ENCODE peak calls at places on chromosomes 5 and 9, in six cellular contexts. One of them, this sample, is unnamed.

GRCh38 chr9:94780516-94780950 is 54.0 kb downstream of the AOPEP start:
- DNase-seq in endodermal cell: no peak
- DNase-seq in OCI-LY7: no peak
- DNase-seq in nephron progenitor cell: no peak
- DNase-seq in transverse colon: no peak
- DNase-seq in Peyer's patch: no peak
- DNase-seq in this sample: no peak

GRCh38 chr9:21455320-21455719 is 15.1 kb downstream of the IFNA1 start:
- DNase-seq in Peyer's patch: no peak
- DNase-seq in transverse colon: peak
- DNase-seq in endodermal cell: peak
- DNase-seq in nephron progenitor cell: no peak
- DNase-seq in OCI-LY7: peak
- DNase-seq in this sample: no peak

GRCh38 chr5:89399553-89399952 is 516.6 kb upstream of the MEF2C start:
- DNase-seq in Peyer's patch: no peak
- DNase-seq in transverse colon: no peak
- DNase-seq in nephron progenitor cell: no peak
- DNase-seq in endodermal cell: no peak
- DNase-seq in OCI-LY7: no peak
- DNase-seq in this sample: no peak

GRCh38 chr5:74538206-74538661 is 102.3 kb downstream of the ENC1 start:
- DNase-seq in endodermal cell: no peak
- DNase-seq in transverse colon: peak
- DNase-seq in Peyer's patch: no peak
- DNase-seq in nephron progenitor cell: no peak
- DNase-seq in OCI-LY7: no peak
- DNase-seq in this sample: no peak

GRCh38 chr9:22134390-22134789 is 125.3 kb upstream of the CDKN2B start:
- DNase-seq in endodermal cell: no peak
- DNase-seq in transverse colon: no peak
- DNase-seq in OCI-LY7: no peak
- DNase-seq in nephron progenitor cell: no peak
- DNase-seq in Peyer's patch: no peak
- DNase-seq in this sample: no peak

GRCh38 chr5:74953601-74953960 is 87.4 kb upstream of the FAM169A start:
- DNase-seq in OCI-LY7: no peak
- DNase-seq in Peyer's patch: no peak
- DNase-seq in nephron progenitor cell: no peak
- DNase-seq in endodermal cell: no peak
- DNase-seq in transverse colon: no peak
- DNase-seq in this sample: no peak

GRCh38 chr9:35140097-35140496 is 21.7 kb upstream of the UNC13B start:
- DNase-seq in OCI-LY7: no peak
- DNase-seq in Peyer's patch: no peak
- DNase-seq in nephron progenitor cell: no peak
- DNase-seq in endodermal cell: no peak
- DNase-seq in transverse colon: no peak
- DNase-seq in this sample: no peak

GRCh38 chr9:114909657-114910056 is 20.7 kb downstream of the TNFSF8 start:
- DNase-seq in transverse colon: no peak
- DNase-seq in Peyer's patch: no peak
- DNase-seq in OCI-LY7: peak
- DNase-seq in nephron progenitor cell: no peak
- DNase-seq in endodermal cell: no peak
- DNase-seq in this sample: no peak

GRCh38 chr9:124284940-124285441 is 27.2 kb downstream of the NEK6 start:
- DNase-seq in Peyer's patch: no peak
- DNase-seq in transverse colon: no peak
- DNase-seq in OCI-LY7: no peak
- DNase-seq in endodermal cell: no peak
- DNase-seq in nephron progenitor cell: no peak
- DNase-seq in this sample: no peak

GRCh38 chr5:83253731-83254130 is 176.4 kb downstream of the XRCC4 start:
- DNase-seq in transverse colon: no peak
- DNase-seq in OCI-LY7: no peak
- DNase-seq in endodermal cell: no peak
- DNase-seq in Peyer's patch: no peak
- DNase-seq in nephron progenitor cell: no peak
- DNase-seq in this sample: no peak

GRCh38 chr5:128216860-128217531 is 133.4 kb downstream of the SLC12A2 start:
- DNase-seq in OCI-LY7: no peak
- DNase-seq in nephron progenitor cell: no peak
- DNase-seq in Peyer's patch: no peak
- DNase-seq in endodermal cell: no peak
- DNase-seq in transverse colon: no peak
- DNase-seq in this sample: no peak

GRCh38 chr5:40490464-40491083 is 189.1 kb upstream of the PTGER4 start:
- DNase-seq in Peyer's patch: no peak
- DNase-seq in nephron progenitor cell: no peak
- DNase-seq in OCI-LY7: no peak
- DNase-seq in transverse colon: no peak
- DNase-seq in endodermal cell: no peak
- DNase-seq in this sample: no peak

GRCh38 chr5:134958755-134959154 is 9.0 kb upstream of the CATSPER3 start:
- DNase-seq in endodermal cell: peak
- DNase-seq in transverse colon: no peak
- DNase-seq in nephron progenitor cell: no peak
- DNase-seq in OCI-LY7: no peak
- DNase-seq in Peyer's patch: no peak
- DNase-seq in this sample: no peak

GRCh38 chr5:125199373-125199772 is 452.9 kb upstream of the ZNF608 start:
- DNase-seq in OCI-LY7: no peak
- DNase-seq in transverse colon: no peak
- DNase-seq in endodermal cell: no peak
- DNase-seq in nephron progenitor cell: no peak
- DNase-seq in Peyer's patch: no peak
- DNase-seq in this sample: no peak

GRCh38 chr9:125472926-125473701 is 211.5 kb downstream of the GAPVD1 start:
- DNase-seq in endodermal cell: peak
- DNase-seq in Peyer's patch: no peak
- DNase-seq in OCI-LY7: no peak
- DNase-seq in transverse colon: no peak
- DNase-seq in nephron progenitor cell: peak
- DNase-seq in this sample: no peak

GRCh38 chr5:72369301-72370079 is 49.3 kb downstream of the PTCD2 start:
- DNase-seq in OCI-LY7: no peak
- DNase-seq in endodermal cell: no peak
- DNase-seq in Peyer's patch: no peak
- DNase-seq in transverse colon: no peak
- DNase-seq in nephron progenitor cell: no peak
- DNase-seq in this sample: no peak

GRCh38 chr9:20714442-20715415 is 30.7 kb downstream of the FOCAD start:
- DNase-seq in endodermal cell: no peak
- DNase-seq in OCI-LY7: no peak
- DNase-seq in transverse colon: no peak
- DNase-seq in nephron progenitor cell: no peak
- DNase-seq in Peyer's patch: no peak
- DNase-seq in this sample: no peak

GRCh38 chr9:89444212-89444611 is 53.7 kb downstream of the SEMA4D start:
- DNase-seq in OCI-LY7: no peak
- DNase-seq in transverse colon: peak
- DNase-seq in nephron progenitor cell: no peak
- DNase-seq in Peyer's patch: no peak
- DNase-seq in endodermal cell: no peak
- DNase-seq in this sample: no peak

GRCh38 chr9:34633166-34633565 is 4.3 kb upstream of the ARID3C start:
- DNase-seq in endodermal cell: no peak
- DNase-seq in Peyer's patch: no peak
- DNase-seq in transverse colon: no peak
- DNase-seq in nephron progenitor cell: no peak
- DNase-seq in OCI-LY7: no peak
- DNase-seq in this sample: no peak

GRCh38 chr9:134618163-134618822 is 23.3 kb upstream of the COL5A1 start:
- DNase-seq in transverse colon: no peak
- DNase-seq in OCI-LY7: no peak
- DNase-seq in endodermal cell: peak
- DNase-seq in nephron progenitor cell: no peak
- DNase-seq in Peyer's patch: no peak
- DNase-seq in this sample: no peak

GRCh38 chr9:121280715-121281613 is 13.0 kb downstream of the GSN start:
- DNase-seq in nephron progenitor cell: no peak
- DNase-seq in transverse colon: no peak
- DNase-seq in OCI-LY7: no peak
- DNase-seq in Peyer's patch: no peak
- DNase-seq in endodermal cell: no peak
- DNase-seq in this sample: no peak

GRCh38 chr5:35904443-35905132 is 33.8 kb downstream of the CAPSL start:
- DNase-seq in nephron progenitor cell: no peak
- DNase-seq in transverse colon: no peak
- DNase-seq in Peyer's patch: no peak
- DNase-seq in OCI-LY7: peak
- DNase-seq in endodermal cell: no peak
- DNase-seq in this sample: no peak

DNA sequence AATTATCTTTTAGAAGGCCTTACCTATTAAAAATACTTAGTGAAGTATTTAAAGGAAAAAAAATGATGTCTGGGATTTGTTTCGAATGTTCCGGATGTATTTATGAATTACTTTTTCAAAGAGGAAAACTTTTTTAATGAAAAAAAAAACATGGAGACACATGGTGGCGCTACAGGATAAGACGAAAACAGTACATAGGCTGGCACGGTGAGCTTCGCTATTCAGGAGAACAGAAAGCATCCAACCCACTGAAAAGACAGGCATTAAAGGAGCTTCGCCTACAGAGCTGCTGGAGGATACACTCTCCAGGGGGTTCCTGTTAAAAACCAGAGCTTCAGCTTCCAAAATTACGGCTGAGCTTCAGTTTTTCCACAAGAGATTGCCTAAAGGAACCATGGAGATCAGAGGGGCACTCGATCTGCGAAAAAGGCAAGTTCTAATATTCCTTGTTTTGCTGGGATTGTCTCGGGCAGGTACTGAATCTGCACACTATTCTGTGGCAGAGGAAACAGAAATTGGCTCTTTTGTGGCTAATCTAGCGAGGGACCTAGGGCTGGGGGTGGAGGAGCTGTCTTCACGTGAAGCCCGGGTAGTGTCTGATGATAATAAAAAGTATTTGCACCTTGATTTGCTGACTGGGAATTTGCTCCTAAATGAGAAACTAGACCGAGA is at the start of gene PCDHB14:
- DNase-seq in Peyer's patch: no peak
- DNase-seq in OCI-LY7: peak
- DNase-seq in transverse colon: no peak
- DNase-seq in endodermal cell: peak
- DNase-seq in nephron progenitor cell: no peak
- DNase-seq in this sample: no peak
- TF ChIP-seq CTCF in Peyer's patch: no peak
- TF ChIP-seq CTCF in OCI-LY7: peak
- TF ChIP-seq CTCF in transverse colon: peak
- TF ChIP-seq CTCF in endodermal cell: peak
- TF ChIP-seq CTCF in nephron progenitor cell: peak
- TF ChIP-seq CTCF in this sample: peak

GRCh38 chr5:22431840-22432239 is 421.3 kb downstream of the CDH12 start:
- DNase-seq in Peyer's patch: no peak
- DNase-seq in transverse colon: no peak
- DNase-seq in nephron progenitor cell: no peak
- DNase-seq in endodermal cell: no peak
- DNase-seq in OCI-LY7: no peak
- DNase-seq in this sample: no peak

GRCh38 chr5:22431406-22431805 is 421.7 kb downstream of the CDH12 start:
- DNase-seq in OCI-LY7: no peak
- DNase-seq in endodermal cell: no peak
- DNase-seq in nephron progenitor cell: no peak
- DNase-seq in transverse colon: no peak
- DNase-seq in Peyer's patch: no peak
- DNase-seq in this sample: no peak
- TF ChIP-seq CTCF in OCI-LY7: no peak
- TF ChIP-seq CTCF in endodermal cell: no peak
- TF ChIP-seq CTCF in nephron progenitor cell: no peak
- TF ChIP-seq CTCF in transverse colon: no peak
- TF ChIP-seq CTCF in Peyer's patch: no peak
- TF ChIP-seq CTCF in this sample: no peak

DNA sequence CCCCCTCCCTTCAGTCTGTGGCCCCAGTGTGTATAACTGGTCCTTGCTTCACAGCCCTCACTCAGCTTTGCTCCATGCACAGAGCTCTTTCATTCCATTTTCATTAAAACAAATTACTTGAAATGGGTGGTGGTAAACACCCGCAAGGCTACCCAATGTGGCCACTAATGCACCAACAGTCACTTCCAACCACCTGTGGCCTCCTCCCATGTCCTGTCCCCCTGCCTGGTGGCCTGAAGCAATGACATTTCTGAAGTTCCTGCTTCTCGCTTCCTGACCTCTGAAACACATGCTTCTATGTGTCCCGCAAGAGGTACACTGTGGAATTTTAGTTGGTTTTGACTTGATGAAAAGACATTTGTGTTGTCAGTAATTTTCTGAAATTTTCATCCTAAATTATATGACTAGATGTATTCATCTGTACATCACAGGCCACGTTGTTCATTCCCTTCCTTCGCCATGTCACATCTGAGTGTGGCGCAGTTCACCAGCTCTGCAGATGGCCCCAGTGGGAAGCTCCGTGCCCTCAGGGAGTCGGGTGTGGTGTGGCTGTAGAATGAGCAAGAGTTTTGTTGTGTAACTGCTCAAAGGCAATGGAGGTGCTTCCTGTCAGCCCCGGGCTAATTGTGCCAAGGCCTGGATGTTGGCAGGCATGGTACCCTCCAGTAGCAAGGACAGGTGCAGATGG is 9.6 kb downstream of the ROPN1L start:
- DNase-seq in Peyer's patch: no peak
- DNase-seq in nephron progenitor cell: no peak
- DNase-seq in endodermal cell: peak
- DNase-seq in OCI-LY7: no peak
- DNase-seq in transverse colon: no peak
- DNase-seq in this sample: no peak
- TF ChIP-seq CTCF in Peyer's patch: no peak
- TF ChIP-seq CTCF in nephron progenitor cell: no peak
- TF ChIP-seq CTCF in endodermal cell: no peak
- TF ChIP-seq CTCF in OCI-LY7: no peak
- TF ChIP-seq CTCF in transverse colon: no peak
- TF ChIP-seq CTCF in this sample: no peak

GRCh38 chr5:132426525-132427138 is 57.1 kb downstream of the SLC22A5 start:
- DNase-seq in transverse colon: peak
- DNase-seq in nephron progenitor cell: no peak
- DNase-seq in OCI-LY7: peak
- DNase-seq in endodermal cell: peak
- DNase-seq in Peyer's patch: peak
- DNase-seq in this sample: no peak
- TF ChIP-seq CTCF in transverse colon: peak
- TF ChIP-seq CTCF in nephron progenitor cell: no peak
- TF ChIP-seq CTCF in OCI-LY7: peak
- TF ChIP-seq CTCF in endodermal cell: peak
- TF ChIP-seq CTCF in Peyer's patch: peak
- TF ChIP-seq CTCF in this sample: peak

DNA sequence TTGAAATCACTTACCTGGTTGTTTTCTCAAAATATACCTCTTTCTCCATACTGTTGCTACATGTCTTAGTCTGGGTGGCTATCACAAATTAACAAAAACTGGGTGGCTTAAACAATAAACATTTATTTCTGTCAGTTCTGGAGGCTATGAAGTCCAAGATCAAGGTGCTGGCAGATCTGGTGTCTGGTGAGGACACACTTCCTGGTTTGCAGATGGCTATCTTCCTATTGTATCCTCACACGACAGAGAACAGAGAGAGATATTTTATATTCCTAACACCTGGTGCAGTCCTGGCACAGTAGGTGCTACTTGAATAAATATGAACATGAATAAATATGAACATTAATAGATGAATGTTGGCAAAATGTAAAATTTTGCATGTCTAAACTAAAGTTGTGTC is 164.3 kb upstream of the ACOT12 start:
- DNase-seq in OCI-LY7: no peak
- DNase-seq in endodermal cell: no peak
- DNase-seq in transverse colon: no peak
- DNase-seq in nephron progenitor cell: no peak
- DNase-seq in Peyer's patch: no peak
- DNase-seq in this sample: no peak
- TF ChIP-seq CTCF in OCI-LY7: no peak
- TF ChIP-seq CTCF in endodermal cell: no peak
- TF ChIP-seq CTCF in transverse colon: no peak
- TF ChIP-seq CTCF in nephron progenitor cell: no peak
- TF ChIP-seq CTCF in Peyer's patch: no peak
- TF ChIP-seq CTCF in this sample: no peak

This sample was measured in progenitor cell of endocrine pancreas.